ENCODE peak calls at places on chromosomes 12 and 14, in six cellular contexts. G is H9, F is T follicular helper cell, X is kidney tubule cell, B is foreskin melanocyte, L is NCI-H2107. J is an unnamed sample.
A peak's percentile ranks its signal among the peaks of the same experiment; 100 is the strongest.

GRCh38 chr14:87656315-87656714 is 336.7 kb downstream of the GALC start:
- DNase-seq in X (no peak), G (no peak), L (no peak), B (no peak), F (no peak), J (no peak)

GRCh38 chr12:51863921-51864700 is 15.6 kb upstream of the FIGNL2 start:
- DNase-seq in G (peak; percentile 93), B (no peak), L (no peak), X (peak; percentile 22), F (no peak), J (no peak)

GRCh38 chr12:114476159-114476558 is 70.2 kb upstream of the TBX5 start:
- DNase-seq in F (no peak), X (peak; percentile 34), L (no peak), B (no peak), G (no peak), J (no peak)

GRCh38 chr14:63134801-63135200 is 69.4 kb upstream of the RHOJ start:
- DNase-seq in G (no peak), L (peak; percentile 25), F (no peak), X (peak; percentile 13), B (no peak), J (no peak)

GRCh38 chr12:108996320-108996719 is 24.5 kb downstream of the SVOP start:
- DNase-seq in X (no peak), L (no peak), B (no peak), F (no peak), G (no peak), J (no peak)

GRCh38 chr14:103103461-103104388 is 9.2 kb downstream of the EXOC3L4 start:
- DNase-seq in L (peak; percentile 69), B (peak; percentile 40), F (no peak), X (peak; percentile 80), G (peak; percentile 68), J (no peak)

GRCh38 chr12:46562625-46563228 is 190.2 kb upstream of the SLC38A2 start:
- DNase-seq in B (peak; percentile 89), G (no peak), X (peak; percentile 93), L (no peak), F (no peak), J (no peak)

GRCh38 chr12:95100264-95101190 is 27.1 kb upstream of the NR2C1 start:
- DNase-seq in G (no peak), F (no peak), B (no peak), X (peak; percentile 63), L (no peak), J (peak; percentile 52)

GRCh38 chr14:29236848-29237247 is 470.3 kb downstream of the FOXG1 start:
- DNase-seq in F (no peak), L (no peak), B (peak; percentile 34), X (peak; percentile 64), G (no peak), J (no peak)

GRCh38 chr12:43238281-43238680 is 313.7 kb downstream of the ADAMTS20 start:
- DNase-seq in F (no peak), X (peak; percentile 1), G (no peak), L (no peak), B (no peak), J (no peak)

GRCh38 chr14:93989939-93990338 is 7.2 kb upstream of the CCDC197 start:
- DNase-seq in L (no peak), F (no peak), B (no peak), G (no peak), X (no peak), J (no peak)

GRCh38 chr12:105992849-105993740 is 145.7 kb downstream of the NUAK1 start:
- DNase-seq in L (no peak), G (no peak), B (no peak), F (no peak), X (no peak), J (no peak)

GRCh38 chr14:32377046-32377445 is 47.9 kb downstream of the AKAP6 start:
- DNase-seq in F (no peak), B (no peak), G (no peak), X (no peak), L (no peak), J (no peak)

GRCh38 chr14:72736348-72736747 is 157.6 kb downstream of the DPF3 start:
- DNase-seq in L (no peak), F (no peak), X (peak; percentile 30), G (no peak), B (no peak), J (no peak)

GRCh38 chr14:68361231-68361630 is 431.6 kb downstream of the ZFP36L1 start:
- DNase-seq in F (no peak), B (no peak), L (no peak), G (no peak), X (peak; percentile 74), J (no peak)

GRCh38 chr12:108000111-108000510 is 129.0 kb upstream of the WSCD2 start:
- DNase-seq in L (peak; percentile 66), G (no peak), B (no peak), X (no peak), F (no peak), J (no peak)

GRCh38 chr12:27575780-27576154 is 51.8 kb downstream of the PPFIBP1 start:
- DNase-seq in L (no peak), X (no peak), F (no peak), G (no peak), B (peak; percentile 92), J (no peak)

GRCh38 chr14:42110167-42110566 is 503.5 kb downstream of the LRFN5 start:
- DNase-seq in L (peak; percentile 67), X (peak; percentile 52), F (no peak), B (no peak), G (peak; percentile 39), J (no peak)

GRCh38 chr12:47900480-47901129 is 4.2 kb downstream of the VDR start:
- DNase-seq in B (no peak), F (no peak), X (peak; percentile 87), L (no peak), G (peak; percentile 60), J (peak; percentile 73)

GRCh38 chr12:102567031-102567985 is 86.9 kb upstream of the IGF1 start:
- DNase-seq in F (no peak), X (peak; percentile 88), L (no peak), G (no peak), B (no peak), J (no peak)

GRCh38 chr12:49264466-49264872 is 413 bp upstream of the TUBA1C start:
- DNase-seq in B (no peak), G (no peak), X (no peak), L (no peak), F (peak; percentile 13), J (no peak)

GRCh38 chr12:123571343-123571813 is 13.0 kb upstream of the TMED2 start:
- DNase-seq in F (no peak), X (peak; percentile 18), B (peak; percentile 88), L (no peak), G (peak; percentile 72), J (no peak)

GRCh38 chr14:67166450-67166853 is 22.8 kb upstream of the GARIN2 start:
- DNase-seq in F (peak; percentile 12), X (peak; percentile 54), G (no peak), B (peak; percentile 29), L (no peak), J (no peak)

GRCh38 chr12:125194999-125195398 is 129.8 kb downstream of the AACS start:
- DNase-seq in X (no peak), B (no peak), F (no peak), L (no peak), G (no peak), J (no peak)

GRCh38 chr14:77908847-77909246 is 108.9 kb downstream of the ADCK1 start:
- DNase-seq in X (no peak), L (no peak), B (no peak), G (no peak), F (no peak), J (no peak)

GRCh38 chr12:6703631-6704030 is 3.0 kb upstream of the PIANP start:
- DNase-seq in L (no peak), X (no peak), F (no peak), B (no peak), G (peak; percentile 83), J (no peak)

GRCh38 chr12:8951744-8952143 is 2.3 kb upstream of the M6PR start:
- DNase-seq in B (no peak), L (no peak), F (no peak), X (no peak), G (no peak), J (no peak)

GRCh38 chr14:66092748-66093147 is 393.4 kb upstream of the CCDC196 start:
- DNase-seq in F (no peak), G (no peak), X (no peak), B (no peak), L (no peak), J (no peak)

GRCh38 chr12:54374555-54375257 is 9.8 kb downstream of the ZNF385A start:
- DNase-seq in L (no peak), X (no peak), F (no peak), B (no peak), G (no peak), J (no peak)

GRCh38 chr12:59077153-59077930 is 157.0 kb upstream of the LRIG3 start:
- DNase-seq in G (no peak), B (no peak), L (no peak), X (no peak), F (no peak), J (no peak)

GRCh38 chr12:87157791-87158190 is 871.4 kb downstream of the C12orf50 start:
- DNase-seq in F (no peak), G (no peak), X (peak; percentile 80), B (no peak), L (no peak), J (no peak)

GRCh38 chr12:55703976-55704761 is 3.5 kb downstream of the ITGA7 start:
- DNase-seq in X (no peak), G (no peak), L (no peak), F (no peak), B (no peak), J (no peak)

GRCh38 chr14:82963756-82964155 is 1430.1 kb upstream of the SEL1L start:
- DNase-seq in L (no peak), G (no peak), F (no peak), X (no peak), B (no peak), J (no peak)

GRCh38 chr14:51626185-51626584 is 25.5 kb upstream of the FRMD6 start:
- DNase-seq in G (no peak), X (no peak), F (no peak), L (no peak), B (no peak), J (no peak)

GRCh38 chr14:104090071-104090748 is 4.7 kb downstream of the ASPG start:
- DNase-seq in L (no peak), B (no peak), X (no peak), G (no peak), F (no peak), J (no peak)

GRCh38 chr14:59939828-59940227 is 19.9 kb downstream of the LRRC9 start:
- DNase-seq in L (no peak), X (no peak), F (no peak), B (no peak), G (no peak), J (no peak)

GRCh38 chr14:105315941-105316562 is 1.5 kb downstream of the PACS2 start:
- DNase-seq in X (peak; percentile 35), F (no peak), G (peak; percentile 23), L (no peak), B (no peak), J (no peak)

GRCh38 chr14:104651876-104652260 is 37.5 kb upstream of the INF2 start:
- DNase-seq in L (no peak), X (no peak), B (no peak), G (peak; percentile 52), F (no peak), J (no peak)

J was measured in Peyer's patch.